ENCODE peak calls at places on chromosomes 2 and 18, in six cellular contexts. One of them, this sample, is unnamed.

GRCh38 chr2:65991332-65991731 is 443.6 kb upstream of the MEIS1 start:
- DNase-seq in PC-9: no peak
- DNase-seq in epithelial cell of prostate: no peak
- DNase-seq in ACHN: no peak
- DNase-seq in AML-193: no peak
- DNase-seq in effector CD4-positive, alpha-beta T cell: no peak
- DNase-seq in this sample: no peak

GRCh38 chr2:223187256-223187655 is 135.3 kb downstream of the KCNE4 start:
- DNase-seq in PC-9: no peak
- DNase-seq in epithelial cell of prostate: no peak
- DNase-seq in ACHN: no peak
- DNase-seq in AML-193: no peak
- DNase-seq in effector CD4-positive, alpha-beta T cell: no peak
- DNase-seq in this sample: no peak

GRCh38 chr18:34492652-34493051 is 217.4 kb upstream of the DTNA start:
- DNase-seq in PC-9: no peak
- DNase-seq in epithelial cell of prostate: no peak
- DNase-seq in ACHN: peak
- DNase-seq in AML-193: no peak
- DNase-seq in effector CD4-positive, alpha-beta T cell: no peak
- DNase-seq in this sample: no peak

GRCh38 chr2:15449542-15450236 is 111.4 kb downstream of the NBAS start:
- DNase-seq in PC-9: no peak
- DNase-seq in epithelial cell of prostate: no peak
- DNase-seq in ACHN: no peak
- DNase-seq in AML-193: no peak
- DNase-seq in effector CD4-positive, alpha-beta T cell: no peak
- DNase-seq in this sample: no peak

GRCh38 chr2:210428415-210429179 is 48.0 kb downstream of the LANCL1 start:
- DNase-seq in PC-9: no peak
- DNase-seq in epithelial cell of prostate: no peak
- DNase-seq in ACHN: no peak
- DNase-seq in AML-193: no peak
- DNase-seq in effector CD4-positive, alpha-beta T cell: no peak
- DNase-seq in this sample: no peak

GRCh38 chr2:218291934-218292699 is at the start of gene TMBIM1:
- DNase-seq in PC-9: peak
- DNase-seq in epithelial cell of prostate: no peak
- DNase-seq in ACHN: peak
- DNase-seq in AML-193: peak
- DNase-seq in effector CD4-positive, alpha-beta T cell: peak
- DNase-seq in this sample: no peak

GRCh38 chr2:128452536-128453530 is 134.2 kb upstream of the HS6ST1 start:
- DNase-seq in PC-9: no peak
- DNase-seq in epithelial cell of prostate: no peak
- DNase-seq in ACHN: no peak
- DNase-seq in AML-193: no peak
- DNase-seq in effector CD4-positive, alpha-beta T cell: no peak
- DNase-seq in this sample: no peak

GRCh38 chr2:68124321-68124720 is 33.4 kb upstream of the PNO1 start:
- DNase-seq in PC-9: no peak
- DNase-seq in epithelial cell of prostate: no peak
- DNase-seq in ACHN: no peak
- DNase-seq in AML-193: no peak
- DNase-seq in effector CD4-positive, alpha-beta T cell: no peak
- DNase-seq in this sample: no peak

GRCh38 chr2:53275743-53276142 is 491.9 kb upstream of the CHAC2 start:
- DNase-seq in PC-9: no peak
- DNase-seq in epithelial cell of prostate: no peak
- DNase-seq in ACHN: no peak
- DNase-seq in AML-193: no peak
- DNase-seq in effector CD4-positive, alpha-beta T cell: no peak
- DNase-seq in this sample: no peak

GRCh38 chr2:176687944-176688343 is 418.7 kb downstream of the MTX2 start:
- DNase-seq in PC-9: no peak
- DNase-seq in epithelial cell of prostate: no peak
- DNase-seq in ACHN: no peak
- DNase-seq in AML-193: no peak
- DNase-seq in effector CD4-positive, alpha-beta T cell: no peak
- DNase-seq in this sample: no peak

GRCh38 chr2:192828947-192829346 is 634.2 kb upstream of the TMEFF2 start:
- DNase-seq in PC-9: no peak
- DNase-seq in epithelial cell of prostate: no peak
- DNase-seq in ACHN: no peak
- DNase-seq in AML-193: no peak
- DNase-seq in effector CD4-positive, alpha-beta T cell: no peak
- DNase-seq in this sample: no peak

GRCh38 chr2:131046580-131047274 is 46.5 kb downstream of the FAM168B start:
- DNase-seq in PC-9: no peak
- DNase-seq in epithelial cell of prostate: no peak
- DNase-seq in ACHN: no peak
- DNase-seq in AML-193: no peak
- DNase-seq in effector CD4-positive, alpha-beta T cell: no peak
- DNase-seq in this sample: no peak

GRCh38 chr2:152505495-152505906 is 170.5 kb downstream of the FMNL2 start:
- DNase-seq in PC-9: peak
- DNase-seq in epithelial cell of prostate: no peak
- DNase-seq in ACHN: peak
- DNase-seq in AML-193: no peak
- DNase-seq in effector CD4-positive, alpha-beta T cell: no peak
- DNase-seq in this sample: no peak

GRCh38 chr2:65353046-65353445 is 79.4 kb downstream of the SPRED2 start:
- DNase-seq in PC-9: no peak
- DNase-seq in epithelial cell of prostate: no peak
- DNase-seq in ACHN: no peak
- DNase-seq in AML-193: no peak
- DNase-seq in effector CD4-positive, alpha-beta T cell: no peak
- DNase-seq in this sample: no peak

GRCh38 chr2:149104221-149104620 is 65.7 kb downstream of the LYPD6B start:
- DNase-seq in PC-9: no peak
- DNase-seq in epithelial cell of prostate: no peak
- DNase-seq in ACHN: no peak
- DNase-seq in AML-193: no peak
- DNase-seq in effector CD4-positive, alpha-beta T cell: no peak
- DNase-seq in this sample: no peak

GRCh38 chr18:41681138-41681881 is 273.7 kb upstream of the PIK3C3 start:
- DNase-seq in PC-9: no peak
- DNase-seq in epithelial cell of prostate: peak
- DNase-seq in ACHN: no peak
- DNase-seq in AML-193: no peak
- DNase-seq in effector CD4-positive, alpha-beta T cell: no peak
- DNase-seq in this sample: no peak

GRCh38 chr2:172102159-172102857 is 392 bp downstream of the DLX2 start:
- DNase-seq in PC-9: no peak
- DNase-seq in epithelial cell of prostate: no peak
- DNase-seq in ACHN: peak
- DNase-seq in AML-193: peak
- DNase-seq in effector CD4-positive, alpha-beta T cell: no peak
- DNase-seq in this sample: no peak

GRCh38 chr2:24675338-24675737 is 117.9 kb downstream of the PTRHD1 start:
- DNase-seq in PC-9: no peak
- DNase-seq in epithelial cell of prostate: no peak
- DNase-seq in ACHN: no peak
- DNase-seq in AML-193: no peak
- DNase-seq in effector CD4-positive, alpha-beta T cell: no peak
- DNase-seq in this sample: no peak

GRCh38 chr2:142307086-142307485 is 176.3 kb upstream of the LRP1B start:
- DNase-seq in PC-9: no peak
- DNase-seq in epithelial cell of prostate: no peak
- DNase-seq in ACHN: no peak
- DNase-seq in AML-193: no peak
- DNase-seq in effector CD4-positive, alpha-beta T cell: no peak
- DNase-seq in this sample: no peak

This sample was measured in NCI-H1930.